ENCODE peak calls at places on chromosomes 4 and X, in nine cellular contexts. W, A, D, V, E, R, S, O and F are unnamed samples.

GRCh38 chr4:74630551-74630950 is 163.8 kb downstream of the BTC start:
- DNase-seq in W (no peak), A (no peak), D (no peak), V (no peak), E (no peak), R (no peak), S (no peak), O (no peak), F (no peak)

GRCh38 chrX:100413231-100413630 is 3.2 kb upstream of the PCDH19 start:
- DNase-seq in W (peak), A (no peak), D (peak), V (peak), E (peak), R (no peak), S (no peak), O (no peak), F (no peak)

GRCh38 chr4:153566751-153567150 is 100.6 kb downstream of the TMEM131L start:
- DNase-seq in W (no peak), A (no peak), D (no peak), V (no peak), E (no peak), R (no peak), S (no peak), O (no peak), F (no peak)

GRCh38 chr4:149630079-149630478 is 185.6 kb downstream of the IQCM start:
- DNase-seq in W (no peak), A (no peak), D (no peak), V (no peak), E (no peak), R (no peak), S (no peak), O (no peak), F (no peak)

GRCh38 chr4:13323916-13324315 is 160.2 kb downstream of the RAB28 start:
- DNase-seq in W (no peak), A (no peak), D (no peak), V (no peak), E (no peak), R (no peak), S (no peak), O (no peak), F (no peak)

GRCh38 chr4:102438396-102438795 is 62.8 kb upstream of the NFKB1 start:
- DNase-seq in W (no peak), A (no peak), D (peak), V (no peak), E (no peak), R (no peak), S (no peak), O (no peak), F (no peak)

GRCh38 chrX:12162420-12162819 is 24.1 kb downstream of the FRMPD4 start:
- DNase-seq in W (no peak), A (no peak), D (no peak), V (no peak), E (no peak), R (no peak), S (no peak), O (no peak), F (no peak)

GRCh38 chrX:56000729-56001128 is 231.4 kb upstream of the KLF8 start:
- DNase-seq in W (no peak), A (no peak), D (no peak), V (no peak), E (no peak), R (no peak), S (no peak), O (no peak), F (no peak)

GRCh38 chr4:113760852-113761681 is 471 bp downstream of the CAMK2D start:
- DNase-seq in W (peak), A (no peak), D (no peak), V (peak), E (peak), R (peak), S (peak), O (peak), F (no peak)

GRCh38 chr4:109014593-109015412 is 251.9 kb upstream of the ETNPPL start:
- DNase-seq in W (no peak), A (no peak), D (no peak), V (no peak), E (no peak), R (no peak), S (no peak), O (no peak), F (no peak)

GRCh38 chr4:143185253-143186107 is 763 bp downstream of the USP38 start:
- DNase-seq in W (no peak), A (no peak), D (peak), V (no peak), E (no peak), R (no peak), S (peak), O (peak), F (no peak)

GRCh38 chrX:926070-926469 is 286.4 kb downstream of the CRLF2 start:
- DNase-seq in W (no peak), A (no peak), D (no peak), V (no peak), E (no peak), R (no peak), S (no peak), O (no peak), F (no peak)

GRCh38 chr4:178174756-178175155 is 732.5 kb upstream of the AGA start:
- DNase-seq in W (no peak), A (no peak), D (no peak), V (no peak), E (no peak), R (no peak), S (no peak), O (no peak), F (no peak)

GRCh38 chrX:45774961-45775360 is 574.3 kb upstream of the DIPK2B start:
- DNase-seq in W (no peak), A (no peak), D (peak), V (no peak), E (no peak), R (no peak), S (no peak), O (no peak), F (no peak)

GRCh38 chrX:131279617-131280016 is 9.5 kb downstream of the IGSF1 start:
- DNase-seq in W (no peak), A (no peak), D (no peak), V (no peak), E (no peak), R (no peak), S (no peak), O (no peak), F (no peak)

GRCh38 chrX:153794897-153795816 is 689 bp downstream of the SSR4 start:
- DNase-seq in W (no peak), A (no peak), D (no peak), V (no peak), E (no peak), R (no peak), S (no peak), O (no peak), F (peak)

GRCh38 chr4:36244257-36245084 is at the start of gene ARAP2:
- DNase-seq in W (peak), A (peak), D (peak), V (peak), E (peak), R (peak), S (peak), O (peak), F (peak)

GRCh38 chr4:180057891-180058643 is 2185.1 kb upstream of the TENM3 start:
- DNase-seq in W (peak), A (no peak), D (peak), V (peak), E (no peak), R (no peak), S (peak), O (peak), F (no peak)

GRCh38 chr4:185112104-185112503 is 31.0 kb upstream of the SLC25A4 start:
- DNase-seq in W (peak), A (no peak), D (peak), V (peak), E (no peak), R (no peak), S (no peak), O (no peak), F (no peak)

GRCh38 chr4:89196056-89196674 is 84.8 kb downstream of the TIGD2 start:
- DNase-seq in W (no peak), A (no peak), D (peak), V (no peak), E (no peak), R (no peak), S (no peak), O (no peak), F (no peak)

GRCh38 chr4:37827802-37828321 is 1.4 kb downstream of the PGM2 start:
- DNase-seq in W (no peak), A (no peak), D (no peak), V (no peak), E (no peak), R (no peak), S (no peak), O (no peak), F (no peak)

GRCh38 chr4:168598191-168598590 is 101.3 kb downstream of the PALLD start:
- DNase-seq in W (no peak), A (no peak), D (peak), V (no peak), E (no peak), R (no peak), S (no peak), O (no peak), F (no peak)

GRCh38 chrX:4547218-4547836 is 833.9 kb upstream of the PRKX start:
- DNase-seq in W (peak), A (no peak), D (peak), V (no peak), E (peak), R (no peak), S (peak), O (peak), F (peak)